ENCODE peak calls at places on chromosomes 1 and 21, in ten cellular contexts. Q, Z, X, M, G, W, S, T, H and B are unnamed samples.

GRCh38 chr1:221002601-221003000 is 123.4 kb downstream of the HLX start:
- DNase-seq in Q (no peak), Z (no peak), X (no peak), M (no peak), G (no peak), W (no peak), S (no peak), T (no peak), H (no peak), B (no peak)

GRCh38 chr1:188089461-188089860 is 1260.7 kb downstream of the PLA2G4A start:
- DNase-seq in Q (no peak), Z (no peak), X (peak; percentile 16), M (no peak), G (no peak), W (no peak), S (no peak), T (no peak), H (no peak), B (peak; percentile 84)

GRCh38 chr1:108609483-108610066 is 49.7 kb downstream of the EEIG2 start:
- DNase-seq in Q (no peak), Z (no peak), X (no peak), M (peak; percentile 97), G (no peak), W (no peak), S (peak; percentile 36), T (no peak), H (no peak), B (no peak)

GRCh38 chr1:168737446-168737845 is 8.4 kb upstream of the DPT start:
- DNase-seq in Q (no peak), Z (no peak), X (no peak), M (no peak), G (no peak), W (no peak), S (no peak), T (no peak), H (no peak), B (no peak)

GRCh38 chr1:32618673-32619221 is 31.6 kb downstream of the ZBTB8OS start:
- DNase-seq in Q (no peak), Z (no peak), X (peak; percentile 19), M (no peak), G (no peak), W (no peak), S (peak; percentile 16), T (no peak), H (no peak), B (peak; percentile 43)

GRCh38 chr1:67947114-67947513 is 103.3 kb downstream of the DIRAS3 start:
- DNase-seq in Q (no peak), Z (no peak), X (no peak), M (no peak), G (no peak), W (no peak), S (no peak), T (no peak), H (no peak), B (no peak)

GRCh38 chr1:53370369-53370961 is 42.6 kb upstream of the LRP8 start:
- DNase-seq in Q (no peak), Z (peak; percentile 4), X (no peak), M (no peak), G (no peak), W (no peak), S (no peak), T (no peak), H (no peak), B (no peak)

GRCh38 chr1:20322081-20322824 is 31.6 kb downstream of the VWA5B1 start:
- DNase-seq in Q (no peak), Z (peak; percentile 44), X (no peak), M (no peak), G (no peak), W (no peak), S (no peak), T (no peak), H (peak; percentile 28), B (no peak)

GRCh38 chr1:11576109-11576875 is 77.9 kb downstream of the FBXO2 start:
- DNase-seq in Q (no peak), Z (no peak), X (no peak), M (no peak), G (no peak), W (no peak), S (no peak), T (no peak), H (no peak), B (no peak)

GRCh38 chr21:32599146-32599925 is 12.8 kb downstream of the CFAP298 start:
- DNase-seq in Q (no peak), Z (no peak), X (no peak), M (peak; percentile 82), G (no peak), W (no peak), S (no peak), T (no peak), H (no peak), B (no peak)

GRCh38 chr1:55876276-55877060 is 661.3 kb upstream of the USP24 start:
- DNase-seq in Q (no peak), Z (no peak), X (no peak), M (peak; percentile 95), G (no peak), W (no peak), S (no peak), T (no peak), H (no peak), B (no peak)

GRCh38 chr1:91781371-91781825 is 104.6 kb downstream of the TGFBR3 start:
- DNase-seq in Q (no peak), Z (no peak), X (peak; percentile 92), M (no peak), G (peak; percentile 43), W (no peak), S (no peak), T (no peak), H (no peak), B (no peak)

GRCh38 chr1:245860681-245861552 is 646.2 kb downstream of the SMYD3 start:
- DNase-seq in Q (no peak), Z (no peak), X (peak; percentile 79), M (no peak), G (no peak), W (no peak), S (peak; percentile 69), T (no peak), H (no peak), B (no peak)

GRCh38 chr1:5969168-5969567 is 23.1 kb downstream of the NPHP4 start:
- DNase-seq in Q (no peak), Z (no peak), X (no peak), M (no peak), G (no peak), W (no peak), S (no peak), T (peak; percentile 3), H (no peak), B (no peak)

GRCh38 chr21:21688877-21689276 is 690.7 kb downstream of the NCAM2 start:
- DNase-seq in Q (no peak), Z (no peak), X (peak; percentile 43), M (no peak), G (no peak), W (no peak), S (no peak), T (peak; percentile 61), H (no peak), B (peak; percentile 60)

GRCh38 chr1:154607748-154608521 is at the start of gene ADAR:
- DNase-seq in Q (peak; percentile 66), Z (peak; percentile 97), X (peak; percentile 97), M (peak; percentile 89), G (peak; percentile 81), W (peak; percentile 89), S (peak; percentile 76), T (peak; percentile 67), H (peak; percentile 92), B (peak; percentile 96)

GRCh38 chr21:25080706-25081495 is 526.4 kb downstream of the MRPL39 start:
- DNase-seq in Q (no peak), Z (no peak), X (peak; percentile 13), M (no peak), G (no peak), W (no peak), S (no peak), T (no peak), H (no peak), B (no peak)

GRCh38 chr21:28745131-28746055 is 247.3 kb downstream of the LTN1 start:
- DNase-seq in Q (peak; percentile 31), Z (peak; percentile 78), X (peak; percentile 87), M (peak; percentile 72), G (peak; percentile 54), W (peak; percentile 46), S (peak; percentile 87), T (peak; percentile 75), H (peak; percentile 78), B (peak; percentile 85)

GRCh38 chr1:17826165-17826488 is 71.0 kb downstream of the ACTL8 start:
- DNase-seq in Q (no peak), Z (peak; percentile 18), X (peak; percentile 51), M (no peak), G (peak; percentile 51), W (no peak), S (no peak), T (peak; percentile 83), H (peak; percentile 67), B (peak; percentile 47)

GRCh38 chr1:182688436-182688835 is 4.0 kb upstream of the RGS8 start:
- DNase-seq in Q (no peak), Z (no peak), X (no peak), M (no peak), G (no peak), W (no peak), S (no peak), T (no peak), H (no peak), B (no peak)

GRCh38 chr1:214224605-214225354 is 56.2 kb upstream of the SMYD2 start:
- DNase-seq in Q (no peak), Z (no peak), X (peak; percentile 64), M (no peak), G (no peak), W (no peak), S (no peak), T (no peak), H (no peak), B (peak; percentile 79)

GRCh38 chr1:178055093-178055492 is 38.8 kb upstream of the RASAL2 start:
- DNase-seq in Q (no peak), Z (no peak), X (peak; percentile 53), M (no peak), G (peak; percentile 64), W (no peak), S (peak; percentile 11), T (peak; percentile 59), H (no peak), B (peak; percentile 84)